ENCODE peak calls at places on chromosome 3, in six cellular contexts. R is K562, D is sigmoid colon, H is A549, Z is H1, K is stomach. Q is an unnamed sample. For H3K4me1, the result is how much of the 10 kb centered on the place peaks cover.

GRCh38 chr3:10353160-10353559 is 32.2 kb upstream of the SEC13 start:
- DNase-seq in R (no peak), D (no peak), H (no peak), Z (no peak), K (no peak), Q (no peak)

GRCh38 chr3:8805774-8806173 is 36.4 kb upstream of the OXTR start:
- DNase-seq in R (no peak), D (no peak), H (no peak), Z (no peak), K (no peak), Q (no peak)

GRCh38 chr3:134917631-134918030 is 122.6 kb downstream of the EPHB1 start:
- DNase-seq in R (no peak), D (no peak), H (no peak), Z (no peak), K (no peak), Q (no peak)

GRCh38 chr3:46960081-46960701 is 16.4 kb downstream of the CCDC12 start:
- DNase-seq in R (no peak), D (no peak), H (no peak), Z (no peak), K (no peak), Q (peak)

GRCh38 chr3:197807969-197808587 is 17.0 kb downstream of the LRCH3 start:
- DNase-seq in R (no peak), D (no peak), H (no peak), Z (no peak), K (no peak), Q (no peak)

GRCh38 chr3:106172780-106173179 is 304.0 kb upstream of the CBLB start:
- DNase-seq in R (no peak), D (no peak), H (no peak), Z (no peak), K (no peak), Q (no peak)

GRCh38 chr3:23501201-23501824 is 298.2 kb downstream of the UBE2E2 start:
- DNase-seq in R (no peak), D (no peak), H (no peak), Z (no peak), K (no peak), Q (no peak)

GRCh38 chr3:136251511-136251910 is 1.4 kb downstream of the PCCB start:
- DNase-seq in R (peak), D (no peak), H (no peak), Z (no peak), K (no peak), Q (no peak)

GRCh38 chr3:195227871-195228270 is 43.1 kb downstream of the XXYLT1 start:
- DNase-seq in R (no peak), D (peak), H (no peak), Z (no peak), K (peak), Q (no peak)

GRCh38 chr3:62926494-62926893 is 51.3 kb upstream of the CADPS start:
- DNase-seq in R (no peak), D (no peak), H (no peak), Z (peak), K (no peak), Q (no peak)

GRCh38 chr3:80770106-80771079 is 991.1 kb downstream of the GBE1 start:
- DNase-seq in R (peak), D (no peak), H (no peak), Z (no peak), K (no peak), Q (no peak)

DNA sequence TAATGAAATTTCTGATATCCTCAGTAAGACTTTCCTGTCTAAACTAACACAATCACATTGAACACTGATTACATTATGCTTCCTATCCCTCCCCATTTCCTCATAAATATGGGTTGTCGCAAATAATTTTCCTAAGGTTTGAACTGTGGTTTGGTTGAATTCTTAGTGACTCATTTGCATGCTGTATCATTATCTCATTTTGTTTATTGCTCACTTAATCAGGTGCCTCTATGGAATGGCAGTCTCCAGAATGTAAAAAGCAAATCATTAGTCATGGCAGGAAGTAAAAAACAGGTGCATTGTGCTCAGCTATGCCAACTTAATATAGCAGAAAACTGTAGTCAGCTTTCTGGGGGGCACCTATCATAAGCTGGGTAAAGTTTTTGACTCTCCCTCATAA is 216.0 kb upstream of the ZBTB20 start:
- DNase-seq in R (no peak), D (no peak), H (no peak), Z (no peak), K (no peak), Q (no peak)
- TF ChIP-seq EP300 in R (no peak), D (no peak), H (no peak), Z (no peak), K (no peak), Q (no peak)

GRCh38 chr3:114219741-114220140 is 17.6 kb downstream of the ZNF80 start:
- DNase-seq in R (no peak), D (no peak), H (no peak), Z (no peak), K (no peak), Q (no peak)

GRCh38 chr3:114218006-114218405 is 19.4 kb downstream of the ZNF80 start:
- DNase-seq in R (no peak), D (no peak), H (no peak), Z (no peak), K (no peak), Q (no peak)

GRCh38 chr3:114216186-114216970 is 21.0 kb downstream of the ZNF80 start:
- DNase-seq in R (no peak), D (no peak), H (no peak), Z (no peak), K (no peak), Q (no peak)

GRCh38 chr3:114218578-114219185 is 18.7 kb downstream of the ZNF80 start:
- DNase-seq in R (no peak), D (no peak), H (no peak), Z (no peak), K (no peak), Q (no peak)

DNA sequence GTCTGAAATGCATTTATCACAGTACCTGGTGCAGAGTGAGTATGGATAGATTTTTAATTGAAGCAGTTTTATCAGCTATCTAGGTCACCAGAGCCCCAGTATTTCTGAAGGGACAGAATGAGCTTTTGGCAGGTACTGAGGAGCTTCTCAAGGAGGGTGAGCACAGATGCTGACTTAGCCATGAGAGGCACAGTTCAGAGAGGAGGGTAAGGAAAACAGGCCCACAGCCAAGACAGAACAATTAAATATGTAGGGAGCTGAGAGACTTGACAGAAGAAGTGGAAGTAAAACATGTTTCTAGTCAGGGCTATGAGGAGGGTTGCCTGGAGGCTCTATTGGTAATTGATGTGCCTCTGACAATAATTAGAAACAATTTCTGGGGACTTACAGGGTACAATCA is 20.1 kb downstream of the ZNF80 start:
- DNase-seq in R (no peak), D (no peak), H (no peak), Z (no peak), K (no peak), Q (no peak)
- H3K4me1 ChIP-seq in R (under half), D (under half), H (under half), Z (under half), K (under half), Q (under half)

GRCh38 chr3:43394071-43394501 is 107.7 kb downstream of the SNRK start:
- DNase-seq in R (no peak), D (peak), H (no peak), Z (no peak), K (no peak), Q (no peak)

GRCh38 chr3:43389388-43390254 is 103.3 kb downstream of the SNRK start:
- DNase-seq in R (no peak), D (no peak), H (no peak), Z (no peak), K (peak), Q (no peak)

GRCh38 chr3:43390255-43390588 is 103.9 kb downstream of the SNRK start:
- DNase-seq in R (no peak), D (no peak), H (no peak), Z (no peak), K (no peak), Q (no peak)

GRCh38 chr3:43388909-43389308 is 102.6 kb downstream of the SNRK start:
- DNase-seq in R (no peak), D (no peak), H (no peak), Z (no peak), K (no peak), Q (no peak)

GRCh38 chr3:43391621-43392020 is 105.3 kb downstream of the SNRK start:
- DNase-seq in R (no peak), D (no peak), H (no peak), Z (no peak), K (no peak), Q (no peak)
- TF ChIP-seq EP300 in R (no peak), D (no peak), H (no peak), Z (no peak), K (no peak), Q (no peak)

DNA sequence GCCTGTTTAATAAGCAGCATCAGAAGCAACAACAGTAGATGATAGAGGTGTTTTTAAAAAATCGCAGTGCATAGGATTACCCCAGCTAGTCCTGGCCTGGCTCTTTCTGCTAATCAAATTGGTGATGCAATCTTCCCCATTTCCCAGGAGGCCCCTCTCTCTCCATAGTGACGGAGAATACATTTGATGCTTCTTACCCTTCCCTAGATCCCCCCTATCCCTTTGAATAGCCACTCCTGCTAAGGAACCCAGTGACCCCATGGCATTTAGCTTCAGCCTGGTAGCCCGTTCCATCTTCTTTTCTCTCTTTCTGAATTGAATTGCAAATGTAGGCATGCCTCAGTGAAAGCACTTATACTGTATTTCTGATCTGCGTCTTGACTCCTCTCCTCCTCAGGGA is 223.6 kb upstream of the GAP43 start:
- DNase-seq in R (no peak), D (no peak), H (no peak), Z (no peak), K (no peak), Q (no peak)
- H3K4me1 ChIP-seq in R (under half), D (under half), H (under half), Z (under half), K (under half), Q (under half)

GRCh38 chr3:37945803-37946530 is 44.6 kb upstream of the VILL start:
- DNase-seq in R (no peak), D (no peak), H (peak), Z (no peak), K (no peak), Q (no peak)
- TF ChIP-seq EP300 in R (peak), D (no peak), H (no peak), Z (no peak), K (no peak), Q (no peak)

Q was measured in ovary.